ENCODE peak calls at places on chromosomes 4 and X, in nine cellular contexts. H is upper lobe of right lung, N is cardiac muscle cell, Z is fibroblast of mammary gland, T is heart right ventricle, E is left ventricle myocardium inferior, M is astrocyte, U is endodermal cell, R is cardiac fibroblast. J is an unnamed sample.
A peak's percentile ranks its signal among the peaks of the same experiment; 100 is the strongest.

GRCh38 chr4:146053901-146054300 is 115.3 kb upstream of the ZNF827 start:
- DNase-seq in H (no peak), N (no peak), Z (no peak), T (no peak), E (no peak), M (peak; percentile 35), U (no peak), R (no peak), J (no peak)

GRCh38 chr4:1784395-1784788 is 8.7 kb upstream of the FGFR3 start:
- DNase-seq in H (no peak), N (no peak), Z (no peak), T (no peak), E (no peak), M (no peak), U (no peak), R (no peak), J (no peak)

GRCh38 chrX:42107495-42108139 is 184.3 kb upstream of the CASK start:
- DNase-seq in H (no peak), N (no peak), Z (no peak), T (no peak), E (no peak), M (no peak), U (no peak), R (no peak), J (no peak)

GRCh38 chr4:146513548-146513947 is 8.2 kb downstream of the SLC10A7 start:
- DNase-seq in H (no peak), N (no peak), Z (no peak), T (no peak), E (no peak), M (no peak), U (no peak), R (no peak), J (no peak)

GRCh38 chr4:181939199-181939945 is 303.8 kb upstream of the TENM3 start:
- DNase-seq in H (no peak), N (no peak), Z (no peak), T (no peak), E (no peak), M (peak; percentile 57), U (peak; percentile 54), R (peak; percentile 28), J (no peak)

GRCh38 chr4:175927121-175927520 is 115.1 kb upstream of the GPM6A start:
- DNase-seq in H (no peak), N (no peak), Z (no peak), T (no peak), E (no peak), M (peak; percentile 59), U (no peak), R (no peak), J (no peak)

GRCh38 chrX:3142259-3143042 is 101.2 kb downstream of the ARSF start:
- DNase-seq in H (no peak), N (no peak), Z (no peak), T (no peak), E (no peak), M (no peak), U (no peak), R (no peak), J (no peak)

GRCh38 chrX:13911581-13911980 is 94.7 kb upstream of the GPM6B start:
- DNase-seq in H (no peak), N (no peak), Z (peak; percentile 75), T (no peak), E (no peak), M (peak; percentile 34), U (no peak), R (peak; percentile 49), J (no peak)

GRCh38 chr4:128776794-128777216 is 32.7 kb upstream of the JADE1 start:
- DNase-seq in H (peak; percentile 90), N (peak; percentile 85), Z (peak; percentile 89), T (peak; percentile 76), E (peak; percentile 66), M (peak; percentile 97), U (no peak), R (peak; percentile 91), J (no peak)

GRCh38 chrX:106912864-106913263 is 7.3 kb upstream of the CLDN2 start:
- DNase-seq in H (no peak), N (no peak), Z (peak; percentile 62), T (no peak), E (no peak), M (peak; percentile 32), U (no peak), R (peak; percentile 34), J (no peak)

GRCh38 chr4:111991163-111991562 is 154.1 kb upstream of the FAM241A start:
- DNase-seq in H (no peak), N (no peak), Z (no peak), T (no peak), E (no peak), M (no peak), U (no peak), R (no peak), J (no peak)

GRCh38 chr4:73883306-73883705 is 14.1 kb downstream of the CXCL1 start:
- DNase-seq in H (no peak), N (no peak), Z (peak; percentile 91), T (no peak), E (no peak), M (peak; percentile 84), U (no peak), R (peak; percentile 41), J (no peak)

GRCh38 chrX:87337267-87337666 is 180.3 kb upstream of the KLHL4 start:
- DNase-seq in H (no peak), N (no peak), Z (no peak), T (no peak), E (no peak), M (no peak), U (no peak), R (peak; percentile 0), J (no peak)
- TF ChIP-seq CTCF in H (no peak), N (no peak), Z (no peak), T (no peak), E (no peak), M (no peak), U (peak; percentile 72), R (no peak), J (no peak)

GRCh38 chr4:122824616-122825015 is 2.0 kb upstream of the FGF2 start:
- DNase-seq in H (no peak), N (no peak), Z (no peak), T (no peak), E (no peak), M (no peak), U (no peak), R (no peak), J (no peak)

GRCh38 chr4:122826000-122826595 is 533 bp upstream of the FGF2 start:
- DNase-seq in H (no peak), N (no peak), Z (peak; percentile 55), T (no peak), E (no peak), M (peak; percentile 17), U (no peak), R (no peak), J (no peak)

GRCh38 chr4:122827258-122827887 is 742 bp downstream of the FGF2 start:
- DNase-seq in H (peak; percentile 66), N (peak; percentile 36), Z (peak; percentile 54), T (peak; percentile 60), E (peak; percentile 42), M (no peak), U (peak; percentile 73), R (peak; percentile 56), J (peak; percentile 81)

GRCh38 chr4:122827899-122828601 is 1.4 kb downstream of the FGF2 start:
- DNase-seq in H (no peak), N (peak; percentile 19), Z (peak; percentile 72), T (no peak), E (no peak), M (peak; percentile 64), U (peak; percentile 89), R (peak; percentile 69), J (no peak)

DNA sequence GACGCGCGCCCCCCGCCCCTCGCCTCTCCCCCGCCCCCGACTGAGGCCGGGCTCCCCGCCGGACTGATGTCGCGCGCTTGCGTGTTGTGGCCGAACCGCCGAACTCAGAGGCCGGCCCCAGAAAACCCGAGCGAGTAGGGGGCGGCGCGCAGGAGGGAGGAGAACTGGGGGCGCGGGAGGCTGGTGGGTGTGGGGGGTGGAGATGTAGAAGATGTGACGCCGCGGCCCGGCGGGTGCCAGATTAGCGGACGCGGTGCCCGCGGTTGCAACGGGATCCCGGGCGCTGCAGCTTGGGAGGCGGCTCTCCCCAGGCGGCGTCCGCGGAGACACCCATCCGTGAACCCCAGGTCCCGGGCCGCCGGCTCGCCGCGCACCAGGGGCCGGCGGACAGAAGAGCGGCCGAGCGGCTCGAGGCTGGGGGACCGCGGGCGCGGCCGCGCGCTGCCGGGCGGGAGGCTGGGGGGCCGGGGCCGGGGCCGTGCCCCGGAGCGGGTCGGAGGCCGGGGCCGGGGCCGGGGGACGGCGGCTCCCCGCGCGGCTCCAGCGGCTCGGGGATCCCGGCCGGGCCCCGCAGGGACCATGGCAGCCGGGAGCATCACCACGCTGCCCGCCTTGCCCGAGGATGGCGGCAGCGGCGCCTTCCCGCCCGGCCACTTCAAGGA is at the start of gene FGF2:
- DNase-seq in H (peak; percentile 69), N (peak; percentile 71), Z (peak; percentile 49), T (peak; percentile 70), E (peak; percentile 67), M (peak; percentile 51), U (peak; percentile 84), R (peak; percentile 77), J (peak; percentile 85)
- H3K4me3 ChIP-seq in H (peak within 1 kb of the TSS; percentile 61), N (peak within 1 kb of the TSS; percentile 64), Z (peak within 1 kb of the TSS; percentile 80), T (peak within 1 kb of the TSS; percentile 87), E (peak within 1 kb of the TSS; percentile 77), M (peak within 1 kb of the TSS; percentile 71), U (peak within 1 kb of the TSS; percentile 83), R (peak within 1 kb of the TSS; percentile 86), J (peak within 1 kb of the TSS; percentile 93)

DNA sequence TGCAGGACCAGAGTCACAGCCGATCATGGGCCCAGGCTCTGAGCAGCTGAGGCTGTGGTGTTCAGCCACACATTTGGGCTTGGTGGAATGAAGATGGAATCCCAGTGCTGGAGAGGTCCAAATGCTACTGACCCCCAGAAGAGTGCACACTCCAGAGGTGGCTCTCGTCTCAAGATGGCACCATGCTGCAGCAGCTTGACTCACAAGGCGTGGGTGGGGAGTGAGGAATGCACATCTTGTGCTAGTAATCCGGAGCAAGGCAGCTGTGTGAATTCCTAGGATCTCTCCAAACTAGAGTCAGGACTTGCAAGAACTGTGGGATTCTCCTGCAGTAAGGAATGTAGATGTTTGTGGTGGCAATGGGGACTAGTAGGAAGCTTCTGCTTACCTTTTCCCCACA is 28.7 kb downstream of the RAB28 start:
- DNase-seq in H (no peak), N (no peak), Z (peak; percentile 60), T (no peak), E (no peak), M (peak; percentile 76), U (no peak), R (peak; percentile 6), J (no peak)
- TF ChIP-seq CTCF in H (no peak), N (no peak), Z (no peak), T (no peak), E (no peak), M (no peak), U (no peak), R (no peak), J (no peak)

DNA sequence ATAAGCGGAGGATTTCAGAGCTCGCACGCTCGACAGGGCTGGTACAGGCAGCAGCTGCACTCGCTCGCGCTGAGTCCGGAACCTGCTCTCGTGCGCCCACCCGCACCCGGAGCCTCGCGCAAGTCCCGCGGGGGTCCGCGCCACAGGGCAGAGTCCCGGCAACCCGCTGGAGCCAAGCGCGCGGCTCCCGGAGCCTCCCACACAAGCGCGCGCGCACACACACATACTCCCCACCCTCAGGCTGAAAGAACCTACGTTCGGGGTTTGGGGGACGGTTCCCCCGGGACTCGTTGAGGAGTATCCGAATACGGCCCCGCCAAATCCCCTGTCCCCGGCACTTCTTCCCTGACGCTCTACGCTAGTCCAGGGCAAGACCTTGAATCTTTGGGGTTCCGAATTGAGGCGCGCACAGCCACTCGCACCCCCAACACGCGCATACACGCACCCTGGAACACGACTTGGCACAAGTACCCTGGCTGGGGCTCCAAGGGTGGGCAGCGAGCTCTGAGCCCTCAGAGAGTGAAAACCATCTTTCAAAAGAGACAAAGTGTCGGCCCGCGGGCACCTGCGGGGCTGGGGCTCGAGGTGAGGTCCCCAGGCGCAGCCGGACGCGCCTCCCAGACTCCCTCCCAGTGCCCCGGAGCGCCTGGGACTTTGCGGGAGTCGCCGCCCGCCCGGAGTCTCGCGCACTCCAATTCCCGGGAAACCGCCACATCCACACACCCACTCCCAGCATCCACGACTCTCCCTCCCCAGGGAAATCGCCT is 942 bp downstream of the ANOS1 start:
- DNase-seq in H (peak; percentile 63), N (peak; percentile 53), Z (no peak), T (no peak), E (no peak), M (no peak), U (no peak), R (no peak), J (no peak)
- H3K4me3 ChIP-seq in H (peak overlapping the region; percentile 48), N (peak overlapping the region; percentile 86), Z (no peak overlapping the region), T (peak overlapping the region; percentile 32), E (peak overlapping the region; percentile 73), M (peak overlapping the region; percentile 51), U (peak overlapping the region; percentile 83), R (no peak overlapping the region), J (peak overlapping the region; percentile 76)